ENCODE peak calls at places on chromosomes 13 and 19, in seven cellular contexts. T, D, P, N, C, Z and M are unnamed samples.

GRCh38 chr13:112615391-112615790 is 27.4 kb upstream of the TUBGCP3 start:
- DNase-seq in T (no peak), D (no peak), P (no peak), N (no peak), C (no peak), Z (no peak), M (no peak)

GRCh38 chr13:52004508-52005183 is 6.6 kb downstream of the ATP7B start:
- DNase-seq in T (no peak), D (no peak), P (no peak), N (no peak), C (no peak), Z (no peak), M (peak; percentile 8)

GRCh38 chr19:1311543-1312091 is 25.9 kb downstream of the EFNA2 start:
- DNase-seq in T (no peak), D (no peak), P (no peak), N (no peak), C (no peak), Z (peak; percentile 77), M (no peak)

GRCh38 chr13:29858667-29859066 is 8.2 kb upstream of the UBL3 start:
- DNase-seq in T (no peak), D (no peak), P (no peak), N (peak; percentile 69), C (peak; percentile 49), Z (no peak), M (no peak)

GRCh38 chr13:95087746-95088305 is 213.4 kb downstream of the ABCC4 start:
- DNase-seq in T (peak; percentile 79), D (no peak), P (no peak), N (peak; percentile 81), C (peak; percentile 76), Z (no peak), M (no peak)

GRCh38 chr13:75596657-75597182 is 39.4 kb upstream of the LMO7 start:
- DNase-seq in T (no peak), D (no peak), P (no peak), N (no peak), C (no peak), Z (no peak), M (no peak)

GRCh38 chr13:51623473-51623872 is 39.2 kb downstream of the WDFY2 start:
- DNase-seq in T (peak; percentile 44), D (no peak), P (no peak), N (peak; percentile 50), C (peak; percentile 49), Z (no peak), M (no peak)

GRCh38 chr19:45161715-45162463 is 1.1 kb upstream of the NKPD1 start:
- DNase-seq in T (peak; percentile 55), D (no peak), P (no peak), N (peak; percentile 29), C (no peak), Z (peak; percentile 94), M (no peak)

GRCh38 chr13:69644447-69644846 is 463.2 kb upstream of the ATXN8OS start:
- DNase-seq in T (no peak), D (no peak), P (no peak), N (no peak), C (no peak), Z (no peak), M (no peak)

GRCh38 chr13:106794131-106794530 is 226.2 kb upstream of the ARGLU1 start:
- DNase-seq in T (no peak), D (no peak), P (no peak), N (no peak), C (no peak), Z (no peak), M (no peak)

GRCh38 chr19:41398042-41398403 is 405 bp downstream of the BCKDHA start:
- DNase-seq in T (no peak), D (no peak), P (no peak), N (no peak), C (no peak), Z (peak; percentile 47), M (no peak)

GRCh38 chr19:15536350-15536749 is 28.0 kb downstream of the CYP4F22 start:
- DNase-seq in T (no peak), D (no peak), P (no peak), N (no peak), C (no peak), Z (no peak), M (no peak)

GRCh38 chr13:34413538-34414210 is 528.4 kb upstream of the NBEA start:
- DNase-seq in T (no peak), D (no peak), P (no peak), N (peak; percentile 51), C (peak; percentile 33), Z (no peak), M (no peak)